ENCODE peak calls at places on chromosomes 16 and 17, in five cellular contexts. H is prostate gland, N is suprapubic skin, Z is heart left ventricle, Y is left lung. V is an unnamed sample.

GRCh38 chr16:73692861-73693260 is 603.8 kb upstream of the PSMD7 start:
- DNase-seq in H (peak; percentile 24), N (no peak), Z (no peak), Y (no peak), V (no peak)

GRCh38 chr17:1275962-1276736 is 3.3 kb upstream of the TRARG1 start:
- DNase-seq in H (peak; percentile 45), N (peak; percentile 76), Z (peak; percentile 62), Y (peak; percentile 86), V (no peak)

GRCh38 chr17:43966276-43966675 is 12.5 kb upstream of the PYY start:
- DNase-seq in H (no peak), N (no peak), Z (no peak), Y (no peak), V (no peak)

GRCh38 chr16:67104061-67104460 is 5.7 kb upstream of the PHAF1 start:
- DNase-seq in H (no peak), N (no peak), Z (peak; percentile 25), Y (no peak), V (no peak)

GRCh38 chr17:49588312-49588711 is 12.6 kb downstream of the NXPH3 start:
- DNase-seq in H (no peak), N (no peak), Z (no peak), Y (no peak), V (no peak)

GRCh38 chr16:85321856-85322271 is 209.6 kb upstream of the CIBAR2 start:
- DNase-seq in H (peak; percentile 87), N (peak; percentile 93), Z (peak; percentile 94), Y (peak; percentile 85), V (peak; percentile 95)

GRCh38 chr17:1919206-1919605 is 89.4 kb downstream of the RPA1 start:
- DNase-seq in H (no peak), N (no peak), Z (no peak), Y (peak; percentile 44), V (no peak)

GRCh38 chr17:82893779-82894178 is 54.0 kb upstream of the ZNF750 start:
- DNase-seq in H (no peak), N (no peak), Z (no peak), Y (no peak), V (no peak)

GRCh38 chr16:53489754-53490153 is 13.3 kb downstream of the AKTIP start:
- DNase-seq in H (no peak), N (no peak), Z (no peak), Y (no peak), V (no peak)

GRCh38 chr16:71707199-71707598 is 17.3 kb downstream of the PHLPP2 start:
- DNase-seq in H (no peak), N (no peak), Z (no peak), Y (no peak), V (no peak)

GRCh38 chr17:55416470-55417052 is 5.1 kb downstream of the MMD start:
- DNase-seq in H (no peak), N (no peak), Z (no peak), Y (no peak), V (no peak)

GRCh38 chr17:55996826-55997225 is 156.4 kb upstream of the ANKFN1 start:
- DNase-seq in H (no peak), N (no peak), Z (no peak), Y (no peak), V (no peak)

GRCh38 chr17:17377568-17377967 is 74.4 kb downstream of the NT5M start:
- DNase-seq in H (peak; percentile 28), N (no peak), Z (no peak), Y (peak; percentile 74), V (no peak)

GRCh38 chr16:66376577-66377326 is 10.3 kb downstream of the CDH5 start:
- DNase-seq in H (no peak), N (no peak), Z (no peak), Y (no peak), V (no peak)

GRCh38 chr17:36592316-36592710 is 634 bp downstream of the DHRS11 start:
- DNase-seq in H (no peak), N (no peak), Z (peak; percentile 32), Y (no peak), V (no peak)

GRCh38 chr16:71421911-71422310 is 19.9 kb downstream of the TLE7 start:
- DNase-seq in H (no peak), N (no peak), Z (no peak), Y (peak; percentile 14), V (no peak)

GRCh38 chr16:87622756-87623319 is 20.5 kb downstream of the JPH3 start:
- DNase-seq in H (no peak), N (no peak), Z (no peak), Y (peak; percentile 63), V (no peak)

GRCh38 chr16:67260426-67261063 is 11.8 kb downstream of the SLC9A5 start:
- DNase-seq in H (peak; percentile 49), N (peak; percentile 29), Z (no peak), Y (no peak), V (no peak)

GRCh38 chr16:74160759-74161158 is 135.9 kb upstream of the PSMD7 start:
- DNase-seq in H (no peak), N (no peak), Z (no peak), Y (no peak), V (no peak)

GRCh38 chr17:2237521-2237921 is 66.1 kb downstream of the SMG6 start:
- DNase-seq in H (no peak), N (peak; percentile 78), Z (peak; percentile 74), Y (no peak), V (no peak)

GRCh38 chr16:29675811-29676643 is 3.0 kb upstream of the QPRT start:
- DNase-seq in H (no peak), N (no peak), Z (no peak), Y (no peak), V (no peak)

GRCh38 chr16:26220894-26221293 is 529.1 kb downstream of the HS3ST4 start:
- DNase-seq in H (no peak), N (no peak), Z (no peak), Y (no peak), V (no peak)

GRCh38 chr17:38510424-38511125 is 82.3 kb downstream of the ARHGAP23 start:
- DNase-seq in H (no peak), N (no peak), Z (no peak), Y (peak; percentile 65), V (no peak)

GRCh38 chr16:21145738-21146137 is 4.9 kb downstream of the DNAH3 start:
- DNase-seq in H (no peak), N (no peak), Z (no peak), Y (no peak), V (no peak)

GRCh38 chr17:63834431-63835166 is 7.1 kb upstream of the FTSJ3 start:
- DNase-seq in H (peak; percentile 60), N (no peak), Z (peak; percentile 47), Y (no peak), V (no peak)

GRCh38 chr17:55487727-55488436 is 23.4 kb downstream of the SMIM36 start:
- DNase-seq in H (no peak), N (no peak), Z (no peak), Y (no peak), V (no peak)

GRCh38 chr17:37708616-37709212 is 36.1 kb downstream of the HNF1B start:
- DNase-seq in H (no peak), N (no peak), Z (no peak), Y (no peak), V (no peak)

GRCh38 chr16:56203052-56203451 is 11.8 kb downstream of the GNAO1 start:
- DNase-seq in H (no peak), N (no peak), Z (no peak), Y (no peak), V (no peak)

GRCh38 chr17:6071528-6072065 is 1.4 kb downstream of the WSCD1 start:
- DNase-seq in H (no peak), N (no peak), Z (no peak), Y (no peak), V (no peak)

GRCh38 chr17:61759362-61759761 is 104.0 kb downstream of the BRIP1 start:
- DNase-seq in H (no peak), N (no peak), Z (no peak), Y (no peak), V (no peak)

GRCh38 chr17:14268264-14268663 is 31.6 kb upstream of the CDRT15 start:
- DNase-seq in H (no peak), N (no peak), Z (no peak), Y (no peak), V (no peak)

GRCh38 chr17:79837888-79838540 is 1.2 kb downstream of the CBX4 start:
- DNase-seq in H (no peak), N (no peak), Z (peak; percentile 32), Y (no peak), V (no peak)

GRCh38 chr17:45282683-45283644 is 21.1 kb upstream of the SPATA32 start:
- DNase-seq in H (no peak), N (peak; percentile 49), Z (no peak), Y (peak; percentile 65), V (no peak)
- H3K27ac ChIP-seq in H (peak overlapping the region; percentile 50), N (no peak overlapping the region), Z (no peak overlapping the region), Y (peak overlapping the region; percentile 50), V (no peak overlapping the region)

DNA sequence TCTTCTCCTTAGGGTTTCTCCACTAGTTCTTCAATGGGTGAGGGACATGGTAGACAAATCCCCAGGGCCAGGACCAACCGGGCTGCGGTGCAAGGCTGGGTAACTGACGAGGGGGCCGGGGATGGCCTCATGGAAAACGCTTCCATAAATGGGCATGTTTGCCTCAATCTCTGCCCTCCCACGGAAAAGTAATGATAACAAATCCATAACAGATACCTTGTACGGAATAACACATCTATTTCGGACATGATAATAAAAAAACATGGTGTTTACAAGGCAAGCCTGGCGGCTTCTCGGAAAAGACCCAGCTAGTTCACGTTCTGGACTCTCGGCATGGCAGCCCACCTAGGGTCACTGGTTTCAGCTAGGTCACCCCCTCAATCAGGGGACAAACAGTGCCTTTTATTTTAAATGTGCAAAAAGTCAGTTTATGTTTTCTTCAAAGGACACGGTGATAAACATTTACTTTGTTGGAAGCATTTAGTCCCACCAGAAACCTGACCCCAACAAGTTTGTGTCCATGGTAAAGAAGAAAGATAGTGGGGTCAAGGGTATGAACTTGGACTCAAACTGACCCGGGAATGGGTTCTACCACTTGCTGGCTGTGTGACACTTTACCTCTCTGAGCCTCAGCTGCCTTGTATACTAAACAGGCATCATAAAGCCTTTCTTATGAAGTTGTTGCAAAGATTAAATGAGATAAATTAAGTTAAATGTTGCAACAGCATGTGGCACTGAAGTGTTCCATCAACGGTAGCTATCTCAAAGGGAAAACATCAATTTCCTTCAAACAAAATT is 1.7 kb downstream of the MYH11 start:
- DNase-seq in H (no peak), N (no peak), Z (no peak), Y (no peak), V (no peak)
- H3K4me3 ChIP-seq in H (peak overlapping the region; percentile 35), N (peak overlapping the region; percentile 48), Z (peak overlapping the region; percentile 55), Y (peak overlapping the region; percentile 28), V (peak overlapping the region; percentile 89)

GRCh38 chr16:80996688-80997138 is 10.0 kb downstream of the CMC2 start:
- DNase-seq in H (no peak), N (no peak), Z (no peak), Y (no peak), V (no peak)
- TF ChIP-seq CTCF in H (no peak), N (no peak), Z (no peak), Y (no peak), V (no peak)

GRCh38 chr16:27583634-27584033 is 33.7 kb downstream of the KATNIP start:
- DNase-seq in H (no peak), N (no peak), Z (no peak), Y (no peak), V (no peak)
- H3K27ac ChIP-seq in H (no peak overlapping the region), N (no peak overlapping the region), Z (no peak overlapping the region), Y (no peak overlapping the region), V (no peak overlapping the region)

DNA sequence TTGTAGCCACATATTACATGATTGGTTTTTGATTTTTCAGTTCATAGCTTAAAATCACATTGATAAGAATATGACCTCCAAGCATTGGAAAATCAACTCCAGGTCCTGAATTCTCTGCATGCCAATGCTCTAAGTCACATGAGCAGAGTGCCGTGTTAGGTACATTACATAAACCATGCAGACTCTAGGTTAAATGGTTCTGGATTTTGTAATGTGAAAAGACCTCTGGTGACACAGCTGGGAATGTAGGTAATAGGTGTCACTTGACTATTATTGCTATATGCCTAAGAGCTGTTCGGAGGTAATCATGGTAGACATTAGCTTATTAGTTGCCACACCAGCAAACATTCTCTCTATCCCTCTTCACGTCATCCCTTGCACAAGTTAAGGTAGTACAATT is 231.1 kb upstream of the SALL1 start:
- DNase-seq in H (no peak), N (no peak), Z (no peak), Y (no peak), V (no peak)
- H3K4me3 ChIP-seq in H (no peak overlapping the region), N (no peak overlapping the region), Z (no peak overlapping the region), Y (no peak overlapping the region), V (no peak overlapping the region)